ENCODE peak calls at places on chromosome 19, in four cellular contexts. X is stomach, K is adrenal gland, N is fibroblast of lung. T is an unnamed sample.
A peak's percentile ranks its signal among the peaks of the same experiment; 100 is the strongest.

GRCh38 chr19:4328243-4328990 is 10.2 kb downstream of the STAP2 start:
- DNase-seq in K (peak; percentile 98), N (peak; percentile 73), X (peak; percentile 96), T (peak; percentile 92)

GRCh38 chr19:53600217-53600616 is 31.6 kb upstream of the DPRX start:
- DNase-seq in K (no peak), X (no peak), N (no peak), T (no peak)

GRCh38 chr19:48368942-48369341 is 4.8 kb downstream of the SYNGR4 start:
- DNase-seq in N (no peak), K (no peak), X (no peak), T (no peak)

GRCh38 chr19:51740356-51740755 is 11.3 kb downstream of the FPR1 start:
- DNase-seq in X (no peak), K (no peak), N (no peak), T (no peak)

GRCh38 chr19:50646074-50646807 is 3.0 kb upstream of the C19orf81 start:
- DNase-seq in K (peak; percentile 58), X (no peak), N (peak; percentile 25), T (peak; percentile 48)

GRCh38 chr19:4988770-4989251 is 19.9 kb downstream of the KDM4B start:
- DNase-seq in K (peak; percentile 85), X (no peak), N (peak; percentile 97), T (peak; percentile 90)

GRCh38 chr19:32870981-32871451 is 1.4 kb upstream of the SLC7A9 start:
- DNase-seq in N (no peak), K (no peak), X (peak; percentile 20), T (no peak)

GRCh38 chr19:49475995-49476880 is 2.2 kb downstream of the FLT3LG start:
- DNase-seq in X (no peak), N (no peak), K (no peak), T (no peak)

GRCh38 chr19:49440439-49441209 is 703 bp downstream of the SLC17A7 start:
- DNase-seq in X (no peak), K (no peak), N (no peak), T (no peak)

GRCh38 chr19:12800873-12801465 is 631 bp downstream of the PRDX2 start:
- DNase-seq in N (no peak), X (no peak), K (peak; percentile 82), T (no peak)

GRCh38 chr19:51729781-51730180 is 6.0 kb upstream of the HAS1 start:
- DNase-seq in X (no peak), N (peak; percentile 50), K (no peak), T (peak; percentile 68)

GRCh38 chr19:6476155-6476895 is 5.3 kb downstream of the DENND1C start:
- DNase-seq in X (peak; percentile 87), N (peak; percentile 23), K (peak; percentile 96), T (peak; percentile 12)

GRCh38 chr19:14097532-14098151 is 7.1 kb upstream of the SAMD1 start:
- DNase-seq in N (no peak), X (no peak), K (no peak), T (no peak)

GRCh38 chr19:45508931-45509691 is 1.8 kb downstream of the VASP start:
- DNase-seq in X (peak; percentile 73), K (peak; percentile 87), N (peak; percentile 79), T (peak; percentile 66)

GRCh38 chr19:46404884-46405658 is 8.3 kb downstream of the CCDC8 start:
- DNase-seq in K (no peak), X (no peak), N (no peak), T (no peak)

GRCh38 chr19:53596056-53596455 is 35.7 kb upstream of the DPRX start:
- DNase-seq in N (no peak), K (no peak), X (no peak), T (no peak)

GRCh38 chr19:4227771-4228170 is 1.6 kb upstream of the EBI3 start:
- DNase-seq in X (no peak), K (no peak), N (no peak), T (no peak)

GRCh38 chr19:5642204-5642603 is 19.3 kb downstream of the SAFB start:
- DNase-seq in K (peak; percentile 81), X (peak; percentile 5), N (no peak), T (no peak)

GRCh38 chr19:45125975-45126493 is 33.1 kb downstream of the PPP1R37 start:
- DNase-seq in N (peak; percentile 30), K (peak; percentile 86), X (peak; percentile 87), T (peak; percentile 39)

GRCh38 chr19:51181913-51182419 is 39.9 kb downstream of the SIGLEC7 start:
- DNase-seq in N (no peak), K (no peak), X (no peak), T (no peak)

GRCh38 chr19:33075519-33075918 is 5.5 kb upstream of the GPATCH1 start:
- DNase-seq in N (no peak), K (no peak), X (no peak), T (no peak)

GRCh38 chr19:40724315-40724714 is 7.4 kb downstream of the ITPKC start:
- DNase-seq in X (no peak), N (no peak), K (no peak), T (no peak)

GRCh38 chr19:40723661-40724254 is 6.8 kb downstream of the ITPKC start:
- DNase-seq in X (no peak), N (no peak), K (no peak), T (no peak)

GRCh38 chr19:40719414-40719894 is 2.5 kb downstream of the ITPKC start:
- DNase-seq in N (no peak), X (no peak), K (no peak), T (no peak)

GRCh38 chr19:40721140-40721486 is 4.2 kb downstream of the ITPKC start:
- DNase-seq in X (no peak), K (no peak), N (no peak), T (no peak)

GRCh38 chr19:40721936-40722661 is 5.2 kb downstream of the ITPKC start:
- DNase-seq in N (peak; percentile 34), X (no peak), K (no peak), T (no peak)
- H3K4me3 ChIP-seq in N (peak overlapping the region; percentile 33), X (peak overlapping the region; percentile 75), K (peak overlapping the region; percentile 20), T (no peak overlapping the region)

GRCh38 chr19:10551698-10552301 is 8.1 kb downstream of the ATG4D start:
- DNase-seq in N (no peak), X (peak; percentile 32), K (no peak), T (peak; percentile 41)
- TF ChIP-seq CTCF in N (no peak), X (no peak), K (no peak), T (peak; percentile 34)

GRCh38 chr19:15448778-15449619 is 757 bp downstream of the WIZ start:
- DNase-seq in X (no peak), N (no peak), K (no peak), T (no peak)

GRCh38 chr19:15445807-15446376 is 3.9 kb downstream of the WIZ start:
- DNase-seq in N (no peak), X (no peak), K (peak; percentile 74), T (no peak)

GRCh38 chr19:15447057-15447456 is 2.7 kb downstream of the WIZ start:
- DNase-seq in K (no peak), X (no peak), N (no peak), T (no peak)

GRCh38 chr19:15449620-15450527 is at the start of gene WIZ:
- DNase-seq in X (peak; percentile 88), K (peak; percentile 93), N (peak; percentile 62), T (peak; percentile 73)

GRCh38 chr19:15448014-15448777 is 1.6 kb downstream of the WIZ start:
- DNase-seq in N (no peak), K (no peak), X (no peak), T (peak; percentile 16)
- H3K4me3 ChIP-seq in N (peak overlapping the region; percentile 60), K (no peak overlapping the region), X (peak overlapping the region; percentile 69), T (peak overlapping the region; percentile 71)

DNA sequence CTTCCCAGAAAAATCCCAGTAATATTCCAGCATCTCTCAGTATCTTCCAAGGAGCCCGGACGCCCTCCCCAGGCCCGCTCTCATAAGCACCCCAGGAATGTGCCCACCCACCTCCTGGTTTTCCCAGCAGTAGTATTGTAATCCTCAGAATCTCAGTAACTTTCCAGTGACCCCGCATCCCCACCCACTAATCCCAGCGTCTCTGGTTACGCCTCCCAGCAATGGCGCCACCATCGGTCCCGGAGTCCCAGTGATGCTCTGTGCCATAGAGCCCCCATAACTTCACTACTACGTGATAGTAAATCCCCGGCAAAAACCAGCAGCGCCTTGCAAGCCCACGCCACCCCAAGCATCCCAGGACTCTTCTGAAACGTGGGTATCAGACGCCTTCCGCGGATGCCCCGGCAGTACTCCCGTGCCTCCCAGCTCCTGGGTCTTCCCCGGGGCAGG is 961 bp upstream of the PNPLA6 start:
- DNase-seq in N (peak; percentile 88), K (peak; percentile 88), X (peak; percentile 40), T (peak; percentile 81)
- TF ChIP-seq CTCF in N (peak; percentile 22), K (no peak), X (no peak), T (peak; percentile 33)

DNA sequence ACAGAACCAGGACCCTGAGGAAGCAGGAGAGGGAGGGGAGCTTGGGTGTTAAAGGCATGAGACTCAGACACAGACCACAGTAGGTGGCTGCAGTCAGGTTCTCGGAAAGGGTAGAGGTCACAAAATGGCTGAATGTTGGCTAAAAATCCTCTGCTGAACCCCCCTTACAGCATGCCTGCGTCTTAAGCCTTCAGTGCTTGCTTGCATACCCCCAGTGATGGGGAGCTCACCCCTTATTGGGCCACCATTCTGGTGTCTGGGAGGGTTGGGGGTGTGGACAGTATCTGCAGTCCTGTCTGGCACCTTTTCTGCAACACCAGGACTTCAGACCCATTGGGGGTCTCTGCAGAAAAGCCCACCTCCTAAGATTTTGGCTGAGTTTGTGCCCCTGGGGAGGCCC is 14.2 kb upstream of the B3GNT3 start:
- DNase-seq in X (no peak), K (no peak), N (no peak), T (no peak)
- H3K4me3 ChIP-seq in X (no peak overlapping the region), K (no peak overlapping the region), N (no peak overlapping the region), T (no peak overlapping the region)

GRCh38 chr19:30792561-30793505 is 420.6 kb downstream of the ZNF536 start:
- DNase-seq in K (no peak), X (no peak), N (no peak), T (no peak)

GRCh38 chr19:30790048-30790680 is 418.0 kb downstream of the ZNF536 start:
- DNase-seq in K (peak; percentile 5), X (no peak), N (no peak), T (no peak)

GRCh38 chr19:30791116-30791515 is 418.9 kb downstream of the ZNF536 start:
- DNase-seq in N (no peak), X (no peak), K (peak; percentile 31), T (no peak)

GRCh38 chr19:30799854-30800755 is 427.9 kb downstream of the ZNF536 start:
- DNase-seq in N (no peak), K (peak; percentile 62), X (peak; percentile 28), T (peak; percentile 8)

DNA sequence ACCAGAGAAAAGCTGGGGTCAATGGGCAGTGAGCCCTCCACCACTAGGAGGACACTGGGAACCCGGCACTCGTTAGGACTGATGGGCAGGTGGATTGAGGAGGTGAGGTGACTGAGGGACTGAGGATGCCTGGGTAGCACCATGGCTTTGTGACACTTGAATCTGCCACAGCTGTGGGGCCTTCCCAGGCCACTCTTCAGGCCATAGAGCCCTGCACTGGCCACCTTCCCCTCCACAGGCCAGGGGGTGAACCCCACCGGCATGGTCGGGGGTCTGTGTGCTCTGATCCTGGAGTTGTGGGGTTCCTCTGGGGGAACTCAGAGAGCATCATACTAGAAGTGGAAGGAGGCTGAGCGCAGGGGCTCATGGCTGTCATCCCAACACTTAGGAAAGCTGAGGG is 423.5 kb downstream of the ZNF536 start:
- DNase-seq in N (no peak), K (no peak), X (no peak), T (no peak)
- TF ChIP-seq CTCF in N (no peak), K (no peak), X (no peak), T (no peak)

GRCh38 chr19:7862413-7862951 is 11.7 kb downstream of the PRR36 start:
- DNase-seq in K (peak; percentile 85), X (peak; percentile 57), N (peak; percentile 42), T (no peak)
- H3K4me3 ChIP-seq in K (peak overlapping the region; percentile 39), X (peak overlapping the region; percentile 40), N (no peak overlapping the region), T (no peak overlapping the region)

GRCh38 chr19:8025321-8025720 is 19.9 kb upstream of the ELAVL1 start:
- DNase-seq in X (no peak), K (no peak), N (no peak), T (no peak)
- TF ChIP-seq CTCF in X (no peak), K (no peak), N (no peak), T (no peak)

GRCh38 chr19:34193439-34193838 is 21.1 kb downstream of the LSM14A start:
- DNase-seq in N (no peak), K (no peak), X (no peak), T (no peak)
- H3K4me3 ChIP-seq in N (no peak overlapping the region), K (no peak overlapping the region), X (no peak overlapping the region), T (no peak overlapping the region)